ENCODE peak calls at places on chromosomes 16 and 17, in four cellular contexts. Y is PC-9, H is lung, T is dorsolateral prefrontal cortex. J is an unnamed sample.
A peak's percentile ranks its signal among the peaks of the same experiment; 100 is the strongest.

GRCh38 chr17:72008236-72008874 is 112.5 kb upstream of the SOX9 start:
- DNase-seq in H (no peak), T (no peak), Y (peak; percentile 56), J (peak; percentile 67)

GRCh38 chr17:8234361-8235270 is 13.2 kb downstream of the CTC1 start:
- DNase-seq in H (no peak), T (no peak), Y (no peak), J (no peak)

GRCh38 chr16:83772806-83773205 is 35.0 kb upstream of the HSBP1 start:
- DNase-seq in H (no peak), T (no peak), Y (no peak), J (no peak)

GRCh38 chr16:4200781-4201137 is 41.1 kb downstream of the SRL start:
- DNase-seq in Y (peak; percentile 52), H (no peak), T (no peak), J (no peak)

GRCh38 chr16:68186877-68187276 is 49.0 kb downstream of the ESRP2 start:
- DNase-seq in Y (no peak), T (no peak), H (no peak), J (no peak)

GRCh38 chr17:50675190-50675589 is 32.5 kb downstream of the ANKRD40 start:
- DNase-seq in H (no peak), T (no peak), Y (no peak), J (no peak)

GRCh38 chr16:67957622-67958021 is 10.8 kb downstream of the SLC12A4 start:
- DNase-seq in Y (no peak), T (no peak), H (no peak), J (no peak)

GRCh38 chr17:39960406-39961053 is 2.3 kb upstream of the GSDMA start:
- DNase-seq in H (no peak), Y (no peak), T (no peak), J (no peak)

GRCh38 chr16:85767569-85767968 is 16.7 kb upstream of the C16orf74 start:
- DNase-seq in Y (peak; percentile 87), T (no peak), H (no peak), J (peak; percentile 93)

GRCh38 chr16:2786061-2786825 is 1.1 kb downstream of the PRSS33 start:
- DNase-seq in H (no peak), T (no peak), Y (no peak), J (no peak)

GRCh38 chr16:88619859-88620655 is 18.3 kb upstream of the IL17C start:
- DNase-seq in H (no peak), Y (peak; percentile 21), T (no peak), J (no peak)

GRCh38 chr17:51598824-51599223 is 338.5 kb downstream of the UTP18 start:
- DNase-seq in H (no peak), Y (no peak), T (no peak), J (no peak)

GRCh38 chr16:15521758-15522509 is 87.5 kb downstream of the BMERB1 start:
- DNase-seq in T (peak; percentile 33), Y (no peak), H (no peak), J (no peak)

GRCh38 chr17:2084129-2084765 is 29.3 kb downstream of the HIC1 start:
- DNase-seq in T (no peak), H (no peak), Y (peak; percentile 95), J (peak; percentile 45)

GRCh38 chr17:78364436-78365281 is 4.8 kb upstream of the SOCS3 start:
- DNase-seq in T (no peak), H (no peak), Y (no peak), J (no peak)

GRCh38 chr17:76996741-76997694 is 128.8 kb downstream of the MGAT5B start:
- DNase-seq in T (no peak), Y (no peak), H (no peak), J (no peak)

GRCh38 chr16:78390828-78391227 is 291.4 kb downstream of the WWOX start:
- DNase-seq in H (no peak), Y (no peak), T (no peak), J (no peak)

GRCh38 chr16:78392585-78393195 is 293.2 kb downstream of the WWOX start:
- DNase-seq in T (no peak), Y (no peak), H (no peak), J (no peak)

GRCh38 chr16:78396046-78396445 is 296.6 kb downstream of the WWOX start:
- DNase-seq in T (no peak), Y (no peak), H (no peak), J (no peak)

GRCh38 chr16:78395035-78395434 is 295.6 kb downstream of the WWOX start:
- DNase-seq in T (no peak), Y (no peak), H (no peak), J (no peak)

GRCh38 chr16:78396673-78397072 is 297.2 kb downstream of the WWOX start:
- DNase-seq in H (no peak), T (no peak), Y (no peak), J (no peak)
- H3K27ac ChIP-seq in H (no peak overlapping the region), T (no peak overlapping the region), Y (no peak overlapping the region), J (no peak overlapping the region)

GRCh38 chr16:58127634-58128033 is 1.5 kb downstream of the CFAP20 start:
- DNase-seq in Y (no peak), T (no peak), H (no peak), J (no peak)
- TF ChIP-seq CTCF in Y (peak; percentile 18), T (no peak), H (no peak), J (no peak)

GRCh38 chr17:64074704-64075484 is 54.5 kb upstream of the ICAM2 start:
- DNase-seq in T (no peak), Y (peak; percentile 81), H (peak; percentile 52), J (peak; percentile 50)
- H3K27ac ChIP-seq in T (no peak overlapping the region), Y (peak overlapping the region; percentile 75), H (no peak overlapping the region), J (peak overlapping the region; percentile 56)

DNA sequence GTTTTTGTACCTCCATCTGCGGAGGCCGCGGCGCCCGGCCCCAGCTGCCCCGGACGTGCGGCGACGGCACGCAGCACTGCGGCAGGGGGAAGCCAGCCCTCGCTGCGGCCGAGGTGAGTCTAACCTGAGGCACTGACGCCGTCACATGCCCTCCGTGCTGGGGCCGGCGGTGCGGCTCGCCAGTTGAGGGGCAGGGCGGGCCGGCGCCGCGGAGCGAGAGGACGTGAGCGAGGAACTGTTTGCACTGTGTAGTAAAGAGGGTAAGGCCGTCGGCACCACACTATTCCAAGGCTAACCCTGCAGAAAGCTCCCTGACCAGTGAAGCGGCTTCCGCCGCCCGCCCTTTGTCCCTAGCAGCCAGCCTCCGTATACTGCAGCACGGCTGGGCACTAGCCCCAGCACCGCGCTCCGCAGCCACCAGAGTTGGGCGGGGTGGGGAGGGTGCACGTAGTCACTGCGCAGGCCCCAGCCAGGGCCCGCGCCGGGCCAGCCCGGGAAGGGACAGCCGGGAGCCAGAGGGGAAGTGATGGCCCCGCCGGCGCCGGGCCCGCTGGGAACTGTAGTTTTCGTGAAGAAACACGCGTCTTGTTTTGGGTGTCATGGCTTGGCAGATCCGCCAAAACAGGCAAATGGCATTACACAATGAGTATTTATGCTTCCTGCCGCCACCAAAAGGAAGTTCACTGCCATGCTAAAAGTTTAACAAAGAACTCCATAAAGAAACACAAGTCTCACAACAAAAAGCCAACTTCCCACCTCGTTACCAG is 580 bp upstream of the KANSL1 start:
- DNase-seq in Y (peak; percentile 90), H (peak; percentile 99), T (peak; percentile 95), J (peak; percentile 96)
- TF ChIP-seq CTCF in Y (no peak), H (no peak), T (peak; percentile 20), J (peak; percentile 46)

GRCh38 chr16:47956881-47957280 is 198.9 kb downstream of the ABCC12 start:
- DNase-seq in H (no peak), T (no peak), Y (no peak), J (no peak)
- H3K27ac ChIP-seq in H (no peak overlapping the region), T (no peak overlapping the region), Y (no peak overlapping the region), J (no peak overlapping the region)

DNA sequence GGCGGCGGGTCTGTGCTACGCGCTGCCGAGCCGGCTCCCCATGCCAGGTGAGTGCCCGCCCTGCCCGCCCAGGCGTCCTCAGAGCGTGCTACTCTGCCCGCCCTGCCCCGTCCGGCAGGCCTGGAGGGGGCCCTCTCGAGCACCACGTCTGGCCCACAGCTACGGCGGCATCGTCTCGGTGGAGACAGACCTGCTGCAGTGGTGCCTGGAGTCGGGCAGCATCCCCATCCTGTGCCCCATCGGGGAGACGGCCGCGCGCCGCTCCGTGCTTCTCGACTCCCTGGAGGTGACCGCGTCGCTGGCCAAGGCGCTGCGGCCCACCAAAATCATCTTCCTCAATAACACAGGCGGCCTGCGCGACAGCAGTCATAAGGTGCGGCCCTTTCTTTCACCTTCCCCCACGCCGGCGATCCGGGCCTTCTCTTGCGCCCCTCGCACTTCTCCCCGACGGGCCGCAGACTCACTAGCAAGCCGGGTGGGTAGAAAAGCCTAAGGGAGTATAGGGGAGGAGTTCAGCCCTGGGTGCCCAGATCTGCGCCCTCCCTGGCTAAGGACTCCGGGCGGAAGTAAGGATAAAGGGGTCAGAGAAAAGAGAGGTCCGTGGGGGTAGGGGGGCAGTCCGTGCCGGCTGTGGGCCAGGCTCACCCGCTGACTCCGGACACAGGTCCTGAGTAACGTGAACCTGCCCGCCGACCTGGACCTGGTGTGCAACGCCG is 1.6 kb downstream of the NAGS start:
- DNase-seq in Y (no peak), T (no peak), H (no peak), J (peak; percentile 16)
- TF ChIP-seq CTCF in Y (no peak), T (no peak), H (no peak), J (no peak)

J was measured in RWPE1.